ENCODE peak calls at places on chromosomes 3 and 15, in nine cellular contexts. L is upper lobe of left lung, V is astrocyte, G is body of pancreas, N is PC-3, W is transverse colon, Q is Peyer's patch, U is MM.1S, X is endodermal cell. S is an unnamed sample. For H3K36me3 and H3K4me1, the result is how much of the 10 kb centered on the place peaks cover.

GRCh38 chr3:147797095-147797494 is 387.9 kb downstream of the ZIC1 start:
- DNase-seq in L (no peak), V (peak), G (no peak), N (no peak), W (no peak), Q (no peak), U (no peak), X (no peak), S (no peak)

GRCh38 chr3:71658131-71658530 is 67.1 kb downstream of the EIF4E3 start:
- DNase-seq in L (no peak), V (peak), G (peak), N (peak), W (peak), Q (no peak), U (no peak), X (no peak), S (no peak)

GRCh38 chr15:52733696-52734255 is 54.6 kb upstream of the ATOSA start:
- DNase-seq in L (no peak), V (no peak), G (no peak), N (no peak), W (no peak), Q (no peak), U (no peak), X (peak), S (no peak)

GRCh38 chr3:46711770-46712169 is 5.9 kb downstream of the PRSS50 start:
- DNase-seq in L (no peak), V (no peak), G (no peak), N (no peak), W (no peak), Q (no peak), U (no peak), X (peak), S (no peak)

GRCh38 chr15:41730543-41730942 is 43.7 kb upstream of the MAPKBP1 start:
- DNase-seq in L (no peak), V (no peak), G (no peak), N (no peak), W (no peak), Q (no peak), U (no peak), X (no peak), S (no peak)

GRCh38 chr3:170220871-170221270 is 1.4 kb upstream of the PRKCI start:
- DNase-seq in L (no peak), V (peak), G (no peak), N (peak), W (no peak), Q (no peak), U (no peak), X (no peak), S (no peak)

GRCh38 chr15:101014921-101015841 is 96.0 kb downstream of the LRRK1 start:
- DNase-seq in L (no peak), V (peak), G (peak), N (peak), W (peak), Q (peak), U (peak), X (peak), S (peak)

GRCh38 chr3:79154861-79155260 is 612.9 kb downstream of the ROBO1 start:
- DNase-seq in L (no peak), V (no peak), G (no peak), N (no peak), W (no peak), Q (no peak), U (no peak), X (no peak), S (no peak)

GRCh38 chr3:154122096-154122911 is 1.1 kb downstream of the ARHGEF26 start:
- DNase-seq in L (peak), V (no peak), G (peak), N (no peak), W (no peak), Q (no peak), U (peak), X (peak), S (no peak)

GRCh38 chr3:169264711-169265110 is 398.8 kb downstream of the MECOM start:
- DNase-seq in L (no peak), V (peak), G (peak), N (peak), W (peak), Q (no peak), U (no peak), X (no peak), S (no peak)

DNA sequence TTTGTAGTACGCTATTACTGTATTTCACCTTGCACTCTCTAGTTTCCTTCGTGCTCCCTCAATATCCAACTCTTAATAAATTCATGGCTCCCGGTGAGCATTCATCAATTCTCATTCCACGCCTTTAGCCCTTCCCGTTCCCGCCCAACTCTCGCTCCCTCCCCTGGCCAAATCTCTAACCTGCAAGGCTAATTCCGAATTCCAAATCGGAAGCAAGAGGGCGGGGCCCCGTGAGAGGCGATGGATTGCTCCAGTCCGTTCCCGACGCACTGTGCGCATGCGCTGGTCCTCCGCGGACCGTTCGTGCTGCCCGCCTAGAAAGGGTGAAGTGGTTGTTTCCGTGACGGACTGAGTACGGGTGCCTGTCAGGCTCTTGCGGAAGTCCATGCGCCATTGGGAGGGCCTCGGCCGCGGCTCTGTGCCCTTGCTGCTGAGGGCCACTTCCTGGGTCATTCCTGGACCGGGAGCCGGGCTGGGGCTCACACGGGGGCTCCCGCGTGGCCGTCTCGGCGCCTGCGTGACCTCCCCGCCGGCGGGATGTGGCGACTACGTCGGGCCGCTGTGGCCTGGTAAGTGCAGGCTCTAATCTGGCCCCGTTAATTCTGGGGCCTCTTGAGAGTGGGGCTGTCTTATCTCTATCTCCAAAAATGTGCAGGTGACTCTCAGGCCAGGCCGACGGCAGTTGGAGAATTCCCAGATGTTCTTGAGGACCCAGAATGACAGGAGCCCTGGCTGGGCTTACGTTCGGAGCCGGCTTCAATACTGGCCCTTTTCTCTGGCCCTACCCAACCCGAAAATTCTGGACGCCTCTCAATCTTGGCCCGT is at the start of gene OPA1:
- DNase-seq in L (peak), V (peak), G (peak), N (peak), W (peak), Q (peak), U (peak), X (peak), S (peak)
- TF ChIP-seq CTCF in L (peak), V (no peak), G (peak), N (peak), W (no peak), Q (no peak), U (no peak), X (peak), S (no peak)

DNA sequence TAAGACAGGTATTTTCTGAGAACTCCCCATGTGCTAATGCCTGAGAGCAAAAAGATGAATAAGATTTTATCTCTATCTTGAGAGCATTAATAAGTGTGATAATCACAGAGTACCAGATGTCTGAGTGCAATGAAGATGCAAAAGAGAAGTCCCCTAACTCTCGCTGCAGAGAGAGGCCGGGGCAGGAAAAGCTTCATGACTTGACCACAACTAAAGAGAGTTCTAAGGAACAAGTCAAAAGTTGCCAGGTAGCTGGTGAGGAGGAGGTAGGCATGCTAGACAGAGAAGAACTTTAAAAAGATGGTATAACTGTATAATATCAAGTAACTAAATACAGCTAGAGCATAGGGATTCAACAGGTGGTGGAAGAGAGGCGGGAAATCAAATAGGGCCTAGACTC is 28.8 kb downstream of the MTMR10 start:
- DNase-seq in L (no peak), V (no peak), G (no peak), N (no peak), W (no peak), Q (no peak), U (no peak), X (no peak), S (no peak)
- H3K36me3 ChIP-seq in L (half or more), V (under half), G (under half), N (under half), W (under half), Q (half or more), U (under half), X (under half), S (under half)

DNA sequence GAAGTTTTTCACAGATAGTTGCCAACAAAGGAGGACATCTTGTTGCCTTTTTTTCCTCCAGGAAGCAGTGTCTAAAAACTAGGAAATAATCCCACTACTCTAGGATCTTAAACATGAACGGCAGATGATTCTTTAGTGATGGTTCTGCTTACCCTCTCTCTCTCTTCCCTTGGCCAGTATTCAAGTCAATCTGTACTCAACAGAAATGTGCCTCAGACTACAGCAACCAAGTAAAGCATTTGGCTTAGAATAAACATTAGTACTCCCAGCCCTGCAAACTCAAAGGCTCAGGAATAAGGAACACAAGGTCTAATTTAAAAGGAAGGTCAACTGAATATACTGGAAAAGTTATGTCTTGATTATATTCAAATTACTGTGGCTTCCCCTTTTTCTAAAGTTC is 8.7 kb downstream of the NPTN start:
- DNase-seq in L (no peak), V (no peak), G (no peak), N (no peak), W (no peak), Q (no peak), U (no peak), X (no peak), S (no peak)
- H3K4me1 ChIP-seq in L (half or more), V (under half), G (half or more), N (half or more), W (half or more), Q (under half), U (under half), X (under half), S (under half)

DNA sequence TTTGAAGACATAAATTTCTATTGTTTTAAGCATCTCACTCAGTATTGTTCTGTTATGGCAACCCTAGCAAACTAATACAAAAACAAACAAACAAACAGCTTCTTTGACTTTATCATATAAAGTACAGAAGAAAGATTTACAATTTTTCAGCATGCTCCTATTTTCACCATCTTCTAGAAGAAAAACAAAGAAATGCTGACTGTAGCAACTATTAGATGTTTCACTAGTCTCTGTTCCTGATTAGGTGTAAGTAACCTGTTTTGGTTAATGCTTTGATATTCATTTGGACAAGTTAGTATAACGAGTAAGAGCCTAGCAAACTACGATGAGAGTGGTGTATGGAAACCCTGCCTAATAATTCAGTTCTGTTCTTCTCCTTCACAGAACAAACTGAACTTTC is 478.5 kb downstream of the NAALADL2 start:
- DNase-seq in L (no peak), V (no peak), G (no peak), N (no peak), W (no peak), Q (no peak), U (peak), X (no peak), S (no peak)
- TF ChIP-seq CTCF in L (no peak), V (no peak), G (no peak), N (no peak), W (no peak), Q (no peak), U (no peak), X (no peak), S (no peak)

S was measured in Caco-2.